ENCODE peak calls at places on chromosome 14, in eight cellular contexts. G is kidney epithelial cell; L is activated T-cell treated with anti-CD3 and anti-CD28 coated beads for 1 hour; M is brain microvascular endothelial cell; S is stimulated activated CD8-positive, alpha-beta memory T cell treated with anti-CD3 and anti-CD28 coated beads, Interleukin-15, amount 100 ng/mL, for 48 hours; A is NCI-H187; C is A172; Y is heart right ventricle. I is an unnamed sample.

GRCh38 chr14:55512421-55512820 is 67.6 kb upstream of the KTN1 start:
- DNase-seq in A (no peak), M (no peak), Y (no peak), L (no peak), S (no peak), C (no peak), G (no peak), I (no peak)

GRCh38 chr14:92800525-92800924 is 6.4 kb downstream of the GOLGA5 start:
- DNase-seq in L (no peak), M (no peak), G (no peak), S (no peak), Y (no peak), A (no peak), C (no peak), I (no peak)

GRCh38 chr14:101379842-101380241 is 181.5 kb upstream of the DIO3 start:
- DNase-seq in S (no peak), C (no peak), L (no peak), A (no peak), M (no peak), G (no peak), Y (no peak), I (no peak)

GRCh38 chr14:60485057-60485599 is 735 bp downstream of the C14orf39 start:
- DNase-seq in A (no peak), M (no peak), L (no peak), C (no peak), S (no peak), Y (no peak), G (no peak), I (no peak)

GRCh38 chr14:104363891-104364760 is 215.4 kb upstream of the C14orf180 start:
- DNase-seq in G (no peak), A (no peak), S (no peak), M (no peak), C (no peak), Y (no peak), L (no peak), I (no peak)

GRCh38 chr14:52778702-52779101 is 12.7 kb downstream of the GNPNAT1 start:
- DNase-seq in A (no peak), G (no peak), C (no peak), Y (no peak), L (no peak), M (no peak), S (no peak), I (no peak)

GRCh38 chr14:54493293-54493692 is 4.5 kb upstream of the GMFB start:
- DNase-seq in C (no peak), M (no peak), S (no peak), Y (no peak), L (no peak), G (no peak), A (no peak), I (no peak)

GRCh38 chr14:24401810-24402702 is 3.3 kb downstream of the NYNRIN start:
- DNase-seq in C (no peak), G (no peak), S (no peak), L (no peak), A (no peak), M (no peak), Y (no peak), I (no peak)

GRCh38 chr14:64363265-64363840 is 24.8 kb upstream of the MTHFD1 start:
- DNase-seq in A (no peak), L (no peak), M (peak), S (no peak), C (peak), G (no peak), Y (no peak), I (no peak)

GRCh38 chr14:72663956-72664650 is 229.8 kb downstream of the DPF3 start:
- DNase-seq in L (no peak), Y (no peak), A (no peak), C (no peak), M (no peak), G (no peak), S (no peak), I (no peak)

GRCh38 chr14:61566537-61567225 is 128.6 kb upstream of the HIF1A start:
- DNase-seq in L (no peak), M (no peak), A (no peak), Y (no peak), C (peak), G (no peak), S (no peak), I (no peak)

GRCh38 chr14:72904840-72905561 is 11.1 kb upstream of the DPF3 start:
- DNase-seq in Y (no peak), C (peak), M (peak), L (peak), G (no peak), A (peak), S (no peak), I (peak)

GRCh38 chr14:101256266-101256665 is 305.0 kb upstream of the DIO3 start:
- DNase-seq in G (no peak), C (no peak), A (no peak), L (no peak), S (no peak), Y (no peak), M (no peak), I (no peak)

GRCh38 chr14:69573205-69573840 is 1.3 kb downstream of the CCDC177 start:
- DNase-seq in L (no peak), Y (no peak), C (no peak), M (no peak), S (no peak), G (no peak), A (no peak), I (no peak)

GRCh38 chr14:69652942-69653680 is 41.7 kb downstream of the SUSD6 start:
- DNase-seq in M (no peak), L (no peak), A (no peak), G (no peak), Y (no peak), C (no peak), S (no peak), I (no peak)

GRCh38 chr14:74348241-74348734 is at the start of gene VRTN:
- DNase-seq in M (no peak), L (no peak), Y (no peak), A (no peak), S (no peak), C (no peak), G (no peak), I (no peak)

GRCh38 chr14:53180272-53181221 is 27.4 kb upstream of the DDHD1 start:
- DNase-seq in S (peak), C (peak), L (no peak), G (no peak), A (no peak), M (peak), Y (no peak), I (no peak)

GRCh38 chr14:90568405-90568804 is 171.6 kb downstream of the CALM1 start:
- DNase-seq in S (no peak), Y (no peak), M (no peak), G (no peak), L (no peak), A (no peak), C (no peak), I (no peak)

GRCh38 chr14:99729991-99730875 is 46.1 kb downstream of the CYP46A1 start:
- DNase-seq in C (no peak), Y (peak), S (peak), A (no peak), G (no peak), M (no peak), L (peak), I (peak)

I was measured in activated effector memory CD4-positive, alpha-beta T cell treated with Interleukin-2 at 50 U/mL for 16 hours.